ENCODE peak calls at places on chromosomes 7 and 10, in six cellular contexts. One of them, this sample, is unnamed.
A peak's percentile ranks its signal among the peaks of the same experiment; 100 is the strongest.

GRCh38 chr7:153022796-153023592 is 263.4 kb downstream of the ACTR3B start:
- DNase-seq in esophagus muscularis mucosa: no peak
- DNase-seq in IMR-90: no peak
- DNase-seq in right atrium auricular region: no peak
- DNase-seq in endothelial cell of umbilical vein: no peak
- DNase-seq in breast epithelium: no peak
- DNase-seq in this sample: no peak

GRCh38 chr7:51269911-51270310 is 46.7 kb downstream of the COBL start:
- DNase-seq in endothelial cell of umbilical vein: no peak
- DNase-seq in esophagus muscularis mucosa: peak; percentile 60
- DNase-seq in right atrium auricular region: no peak
- DNase-seq in breast epithelium: no peak
- DNase-seq in IMR-90: no peak
- DNase-seq in this sample: no peak

GRCh38 chr10:117635851-117636250 is 93.3 kb downstream of the EMX2 start:
- DNase-seq in esophagus muscularis mucosa: no peak
- DNase-seq in IMR-90: no peak
- DNase-seq in endothelial cell of umbilical vein: no peak
- DNase-seq in breast epithelium: no peak
- DNase-seq in right atrium auricular region: no peak
- DNase-seq in this sample: no peak

GRCh38 chr10:47031251-47031952 is 120.2 kb downstream of the PTPN20 start:
- DNase-seq in breast epithelium: peak; percentile 48
- DNase-seq in endothelial cell of umbilical vein: no peak
- DNase-seq in esophagus muscularis mucosa: no peak
- DNase-seq in right atrium auricular region: peak; percentile 55
- DNase-seq in IMR-90: no peak
- DNase-seq in this sample: peak; percentile 29

GRCh38 chr10:96271017-96271815 is at the start of gene BLNK:
- DNase-seq in right atrium auricular region: peak; percentile 73
- DNase-seq in esophagus muscularis mucosa: no peak
- DNase-seq in IMR-90: peak; percentile 33
- DNase-seq in breast epithelium: peak; percentile 67
- DNase-seq in endothelial cell of umbilical vein: no peak
- DNase-seq in this sample: no peak

GRCh38 chr10:3396116-3396515 is 223.5 kb upstream of the PITRM1 start:
- DNase-seq in right atrium auricular region: no peak
- DNase-seq in IMR-90: no peak
- DNase-seq in breast epithelium: no peak
- DNase-seq in endothelial cell of umbilical vein: no peak
- DNase-seq in esophagus muscularis mucosa: no peak
- DNase-seq in this sample: no peak

GRCh38 chr10:104297697-104298660 is 29.0 kb downstream of the GSTO2 start:
- DNase-seq in endothelial cell of umbilical vein: no peak
- DNase-seq in esophagus muscularis mucosa: no peak
- DNase-seq in IMR-90: peak; percentile 89
- DNase-seq in right atrium auricular region: no peak
- DNase-seq in breast epithelium: no peak
- DNase-seq in this sample: no peak

GRCh38 chr10:30751678-30752331 is 122.3 kb upstream of the LYZL2 start:
- DNase-seq in esophagus muscularis mucosa: no peak
- DNase-seq in right atrium auricular region: peak; percentile 82
- DNase-seq in IMR-90: peak; percentile 75
- DNase-seq in endothelial cell of umbilical vein: peak; percentile 76
- DNase-seq in breast epithelium: peak; percentile 67
- DNase-seq in this sample: peak; percentile 86

GRCh38 chr7:143325215-143325614 is 9.3 kb downstream of the CLCN1 start:
- DNase-seq in breast epithelium: no peak
- DNase-seq in esophagus muscularis mucosa: no peak
- DNase-seq in endothelial cell of umbilical vein: no peak
- DNase-seq in right atrium auricular region: no peak
- DNase-seq in IMR-90: peak; percentile 78
- DNase-seq in this sample: no peak

GRCh38 chr7:150902078-150903033 is 50.0 kb downstream of the AOC1 start:
- DNase-seq in breast epithelium: no peak
- DNase-seq in IMR-90: no peak
- DNase-seq in endothelial cell of umbilical vein: no peak
- DNase-seq in esophagus muscularis mucosa: peak; percentile 89
- DNase-seq in right atrium auricular region: no peak
- DNase-seq in this sample: no peak

GRCh38 chr7:93897680-93898079 is 7.1 kb upstream of the TFPI2 start:
- DNase-seq in IMR-90: no peak
- DNase-seq in breast epithelium: no peak
- DNase-seq in right atrium auricular region: no peak
- DNase-seq in esophagus muscularis mucosa: no peak
- DNase-seq in endothelial cell of umbilical vein: no peak
- DNase-seq in this sample: no peak

GRCh38 chr10:230758-231157 is 95.5 kb downstream of the ZMYND11 start:
- DNase-seq in breast epithelium: no peak
- DNase-seq in esophagus muscularis mucosa: no peak
- DNase-seq in IMR-90: no peak
- DNase-seq in right atrium auricular region: no peak
- DNase-seq in endothelial cell of umbilical vein: peak; percentile 12
- DNase-seq in this sample: no peak

GRCh38 chr7:897086-897485 is 20.7 kb downstream of the GET4 start:
- DNase-seq in esophagus muscularis mucosa: no peak
- DNase-seq in breast epithelium: no peak
- DNase-seq in right atrium auricular region: no peak
- DNase-seq in endothelial cell of umbilical vein: no peak
- DNase-seq in IMR-90: no peak
- DNase-seq in this sample: no peak

GRCh38 chr7:37832194-37832593 is 16.2 kb upstream of the NME8 start:
- DNase-seq in endothelial cell of umbilical vein: peak; percentile 52
- DNase-seq in esophagus muscularis mucosa: no peak
- DNase-seq in right atrium auricular region: peak; percentile 82
- DNase-seq in breast epithelium: no peak
- DNase-seq in IMR-90: no peak
- DNase-seq in this sample: peak; percentile 19

GRCh38 chr10:126911301-126911700 is 6.1 kb downstream of the DOCK1 start:
- DNase-seq in esophagus muscularis mucosa: no peak
- DNase-seq in breast epithelium: no peak
- DNase-seq in endothelial cell of umbilical vein: no peak
- DNase-seq in IMR-90: no peak
- DNase-seq in right atrium auricular region: no peak
- DNase-seq in this sample: no peak

GRCh38 chr10:47299989-47300931 is at the start of gene GDF10:
- DNase-seq in IMR-90: no peak
- DNase-seq in esophagus muscularis mucosa: no peak
- DNase-seq in endothelial cell of umbilical vein: no peak
- DNase-seq in breast epithelium: no peak
- DNase-seq in right atrium auricular region: no peak
- DNase-seq in this sample: no peak

GRCh38 chr10:107653832-107654287 is 489.4 kb upstream of the SORCS1 start:
- DNase-seq in endothelial cell of umbilical vein: no peak
- DNase-seq in breast epithelium: no peak
- DNase-seq in right atrium auricular region: no peak
- DNase-seq in IMR-90: peak; percentile 5
- DNase-seq in esophagus muscularis mucosa: no peak
- DNase-seq in this sample: no peak

GRCh38 chr7:7956531-7957221 is 11.9 kb upstream of the GLCCI1 start:
- DNase-seq in IMR-90: peak; percentile 78
- DNase-seq in endothelial cell of umbilical vein: peak; percentile 13
- DNase-seq in breast epithelium: no peak
- DNase-seq in esophagus muscularis mucosa: no peak
- DNase-seq in right atrium auricular region: no peak
- DNase-seq in this sample: no peak

GRCh38 chr10:74930962-74931361 is 104.6 kb downstream of the KAT6B start:
- DNase-seq in breast epithelium: no peak
- DNase-seq in esophagus muscularis mucosa: no peak
- DNase-seq in IMR-90: no peak
- DNase-seq in endothelial cell of umbilical vein: no peak
- DNase-seq in right atrium auricular region: no peak
- DNase-seq in this sample: no peak

GRCh38 chr7:30988346-30989005 is 24.7 kb downstream of the GHRHR start:
- DNase-seq in breast epithelium: no peak
- DNase-seq in right atrium auricular region: no peak
- DNase-seq in endothelial cell of umbilical vein: no peak
- DNase-seq in esophagus muscularis mucosa: no peak
- DNase-seq in IMR-90: no peak
- DNase-seq in this sample: peak; percentile 56

GRCh38 chr7:112665709-112666108 is 124.5 kb downstream of the TMEM168 start:
- DNase-seq in breast epithelium: no peak
- DNase-seq in IMR-90: peak; percentile 8
- DNase-seq in right atrium auricular region: no peak
- DNase-seq in endothelial cell of umbilical vein: no peak
- DNase-seq in esophagus muscularis mucosa: no peak
- DNase-seq in this sample: no peak

DNA sequence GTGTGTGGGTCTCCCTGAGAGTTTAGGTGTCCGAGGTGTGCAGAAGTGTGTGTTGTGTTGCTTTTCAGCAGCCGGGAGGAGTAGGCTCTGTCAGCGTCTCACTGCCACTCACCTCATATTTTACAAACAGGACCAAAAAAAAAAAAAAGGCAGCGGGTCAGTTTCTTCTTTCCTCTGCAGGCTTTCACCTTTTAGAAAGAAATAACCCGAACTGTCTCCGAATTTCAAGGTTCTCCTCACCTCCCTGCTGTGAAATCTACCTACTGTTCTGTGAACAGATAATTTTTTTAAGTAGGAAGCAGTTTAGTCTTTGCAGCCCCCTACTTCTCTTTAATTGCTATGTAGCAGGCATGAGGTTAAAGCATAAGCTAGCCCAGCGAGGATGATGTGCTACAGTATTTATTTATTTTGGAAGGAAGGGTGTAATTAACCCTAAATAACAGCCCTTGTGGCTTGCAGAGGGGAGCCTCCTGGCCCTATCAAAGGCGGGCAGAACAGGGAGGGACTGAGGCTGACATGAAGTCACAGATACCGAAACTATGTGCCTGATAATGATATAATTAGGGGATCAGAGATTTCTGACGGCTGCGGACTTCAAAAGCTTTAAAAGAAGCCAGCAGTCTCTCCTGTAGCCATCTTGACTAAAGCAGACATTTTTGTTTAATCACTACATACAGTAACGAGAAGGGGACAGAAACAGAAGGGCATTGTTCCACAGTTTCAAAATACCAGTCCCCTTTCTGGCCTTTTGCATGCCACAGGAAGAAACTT is 1.6 kb downstream of the BAMBI start:
- DNase-seq in breast epithelium: no peak
- DNase-seq in right atrium auricular region: peak; percentile 49
- DNase-seq in esophagus muscularis mucosa: no peak
- DNase-seq in endothelial cell of umbilical vein: peak; percentile 49
- DNase-seq in IMR-90: peak; percentile 24
- DNase-seq in this sample: no peak
- H3K4me3 ChIP-seq in breast epithelium: peak overlapping the region; percentile 87
- H3K4me3 ChIP-seq in right atrium auricular region: peak overlapping the region; percentile 71
- H3K4me3 ChIP-seq in esophagus muscularis mucosa: peak overlapping the region; percentile 77
- H3K4me3 ChIP-seq in endothelial cell of umbilical vein: peak overlapping the region; percentile 78
- H3K4me3 ChIP-seq in IMR-90: peak overlapping the region; percentile 89
- H3K4me3 ChIP-seq in this sample: peak overlapping the region; percentile 88

DNA sequence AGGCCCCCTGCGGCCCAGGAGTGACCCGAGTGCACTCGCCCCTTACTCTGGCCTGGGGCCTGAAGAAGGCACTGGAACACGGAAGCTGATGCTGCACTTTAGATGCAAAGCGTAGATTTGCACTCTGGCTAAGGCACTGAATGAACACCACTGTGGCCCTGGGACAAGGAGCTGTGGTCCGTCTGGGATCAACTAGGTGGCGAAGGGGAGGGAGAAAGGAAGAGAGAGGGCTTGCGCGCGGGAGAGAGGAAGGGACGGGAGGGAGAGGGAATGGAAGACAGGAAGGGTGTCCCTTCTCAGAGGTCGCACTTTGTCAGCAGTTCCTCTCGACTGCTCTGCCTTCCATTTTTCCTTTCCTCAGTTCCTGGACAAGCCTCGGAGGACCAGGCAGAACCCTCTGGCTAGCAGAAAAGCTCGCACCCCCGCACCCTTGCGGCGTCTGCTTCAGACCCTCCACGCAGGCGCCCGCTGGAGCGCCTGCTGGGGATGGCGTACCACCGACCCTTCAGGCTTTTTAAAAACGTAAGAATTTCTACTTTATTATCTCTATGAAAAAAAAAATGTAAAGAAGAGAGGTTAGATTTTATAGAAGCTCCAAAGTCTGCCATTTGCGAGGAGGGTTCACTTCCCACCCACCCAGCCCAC is 1.2 kb downstream of the FERD3L start:
- DNase-seq in right atrium auricular region: no peak
- DNase-seq in esophagus muscularis mucosa: no peak
- DNase-seq in IMR-90: no peak
- DNase-seq in breast epithelium: no peak
- DNase-seq in endothelial cell of umbilical vein: no peak
- DNase-seq in this sample: no peak
- H3K27me3 ChIP-seq in right atrium auricular region: peaks cover 5% of the 10 kb centered on the region
- H3K27me3 ChIP-seq in esophagus muscularis mucosa: no peaks in the 10 kb centered on the region
- H3K27me3 ChIP-seq in IMR-90: peaks cover 32% of the 10 kb centered on the region
- H3K27me3 ChIP-seq in breast epithelium: no peaks in the 10 kb centered on the region
- H3K27me3 ChIP-seq in endothelial cell of umbilical vein: peaks cover 59% of the 10 kb centered on the region
- H3K27me3 ChIP-seq in this sample: peaks cover 72% of the 10 kb centered on the region

DNA sequence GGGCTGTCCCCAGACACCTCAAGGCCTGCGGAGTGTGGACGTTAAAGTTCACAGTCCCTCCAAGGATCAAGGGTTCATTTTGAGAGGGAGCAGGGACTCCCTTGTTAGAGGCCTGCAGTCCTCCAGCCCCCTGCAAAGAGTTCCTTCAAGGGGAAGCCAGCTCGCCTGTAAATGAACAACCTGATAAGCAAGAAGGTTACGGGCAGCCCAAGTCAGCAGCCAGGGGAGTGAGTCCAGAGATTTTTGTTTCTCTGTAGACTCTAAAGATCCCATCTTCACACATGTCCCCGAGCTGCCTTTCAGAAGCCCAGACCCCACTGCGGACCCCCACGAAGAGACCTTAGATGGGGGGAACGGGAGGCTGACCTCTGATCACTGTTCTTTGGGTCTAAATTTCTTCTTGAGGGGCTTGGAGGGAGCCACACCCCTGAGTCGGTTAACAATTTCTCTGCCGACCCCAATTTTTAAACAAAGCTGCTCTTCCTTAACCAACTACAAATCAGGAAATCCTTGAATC is 128.7 kb downstream of the VIPR2 start:
- DNase-seq in IMR-90: no peak
- DNase-seq in right atrium auricular region: no peak
- DNase-seq in endothelial cell of umbilical vein: no peak
- DNase-seq in breast epithelium: no peak
- DNase-seq in esophagus muscularis mucosa: no peak
- DNase-seq in this sample: no peak
- TF ChIP-seq CTCF in IMR-90: no peak
- TF ChIP-seq CTCF in right atrium auricular region: no peak
- TF ChIP-seq CTCF in endothelial cell of umbilical vein: no peak
- TF ChIP-seq CTCF in breast epithelium: no peak
- TF ChIP-seq CTCF in esophagus muscularis mucosa: no peak
- TF ChIP-seq CTCF in this sample: no peak

DNA sequence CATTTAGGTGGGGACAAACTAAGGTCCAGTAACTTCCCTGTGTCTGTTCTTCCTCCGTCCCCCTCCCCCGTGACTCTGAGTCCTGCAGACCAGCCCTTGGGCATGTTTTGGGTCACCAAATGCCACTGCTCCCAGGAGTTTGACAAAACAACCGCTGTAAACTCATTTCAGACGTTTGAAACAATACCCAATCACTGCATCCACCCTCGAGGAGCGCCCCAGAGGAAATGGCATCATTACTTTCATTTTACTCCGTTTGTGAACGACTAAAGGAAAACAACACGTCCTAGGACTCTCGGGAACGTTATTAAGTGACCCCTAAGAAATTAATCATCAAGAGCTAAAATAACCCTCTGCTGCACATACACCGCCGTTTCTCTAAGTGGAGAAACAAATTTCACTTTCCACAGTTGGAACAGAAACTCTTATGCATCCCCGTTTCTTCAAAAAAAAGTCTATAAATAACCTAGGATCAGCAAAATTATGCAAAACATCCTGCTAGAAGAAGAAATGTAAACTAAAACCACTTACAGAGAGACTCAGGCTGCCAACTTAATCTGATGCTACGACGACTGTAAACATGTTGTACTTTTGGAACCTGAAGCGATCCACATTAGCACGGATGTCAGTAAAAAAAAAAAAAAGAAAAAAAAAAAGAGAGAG is 109.9 kb upstream of the EFCAB10 start:
- DNase-seq in esophagus muscularis mucosa: no peak
- DNase-seq in endothelial cell of umbilical vein: peak; percentile 89
- DNase-seq in breast epithelium: no peak
- DNase-seq in right atrium auricular region: no peak
- DNase-seq in IMR-90: peak; percentile 65
- DNase-seq in this sample: no peak
- H3K4me3 ChIP-seq in esophagus muscularis mucosa: peak overlapping the region; percentile 58
- H3K4me3 ChIP-seq in endothelial cell of umbilical vein: peak overlapping the region; percentile 36
- H3K4me3 ChIP-seq in breast epithelium: peak overlapping the region; percentile 65
- H3K4me3 ChIP-seq in right atrium auricular region: peak overlapping the region; percentile 49
- H3K4me3 ChIP-seq in IMR-90: peak overlapping the region; percentile 8
- H3K4me3 ChIP-seq in this sample: peak overlapping the region; percentile 39

This sample was measured in dorsolateral prefrontal cortex.